ENCODE peak calls at places on chromosome 1, in ten cellular contexts. Y, Z, T, W, F, M, X, C, P and B are unnamed samples. For H3K4me1, the result is how much of the 10 kb centered on the place peaks cover.

GRCh38 chr1:36085686-36086526 is 2.0 kb downstream of the TEKT2 start:
- DNase-seq in Y (no peak), Z (no peak), T (no peak), W (no peak), F (no peak), M (no peak), X (no peak), C (no peak), P (no peak), B (no peak)

GRCh38 chr1:200962631-200963030 is 60.9 kb downstream of the KIF21B start:
- DNase-seq in Y (no peak), Z (no peak), T (no peak), W (no peak), F (no peak), M (no peak), X (no peak), C (no peak), P (no peak), B (no peak)

GRCh38 chr1:65471901-65472332 is 51.4 kb downstream of the LEPR start:
- DNase-seq in Y (no peak), Z (no peak), T (no peak), W (no peak), F (no peak), M (no peak), X (no peak), C (no peak), P (no peak), B (peak)

GRCh38 chr1:156421062-156421938 is 52.3 kb downstream of the RHBG start:
- DNase-seq in Y (peak), Z (peak), T (peak), W (peak), F (peak), M (peak), X (peak), C (no peak), P (peak), B (peak)

GRCh38 chr1:42981406-42981805 is 22.7 kb upstream of the SLC2A1 start:
- DNase-seq in Y (no peak), Z (no peak), T (peak), W (no peak), F (peak), M (no peak), X (no peak), C (no peak), P (peak), B (no peak)

GRCh38 chr1:29050141-29050540 is 73.6 kb downstream of the TMEM200B start:
- DNase-seq in Y (peak), Z (no peak), T (no peak), W (peak), F (no peak), M (no peak), X (no peak), C (no peak), P (no peak), B (no peak)

GRCh38 chr1:232978091-232978634 is 27.8 kb downstream of the NTPCR start:
- DNase-seq in Y (peak), Z (peak), T (no peak), W (peak), F (no peak), M (no peak), X (no peak), C (no peak), P (no peak), B (no peak)

GRCh38 chr1:8571200-8571984 is 246.0 kb downstream of the RERE start:
- DNase-seq in Y (peak), Z (peak), T (peak), W (peak), F (peak), M (peak), X (no peak), C (no peak), P (no peak), B (peak)

GRCh38 chr1:108645479-108646184 is 15.3 kb downstream of the HENMT1 start:
- DNase-seq in Y (no peak), Z (no peak), T (no peak), W (no peak), F (no peak), M (no peak), X (no peak), C (no peak), P (peak), B (no peak)

GRCh38 chr1:22320703-22321344 is 130.8 kb upstream of the ZBTB40 start:
- DNase-seq in Y (no peak), Z (no peak), T (no peak), W (no peak), F (no peak), M (no peak), X (no peak), C (no peak), P (no peak), B (no peak)

GRCh38 chr1:113286156-113286555 is 104.2 kb upstream of the MAGI3 start:
- DNase-seq in Y (no peak), Z (no peak), T (no peak), W (no peak), F (no peak), M (no peak), X (no peak), C (no peak), P (no peak), B (no peak)
- H3K4me1 ChIP-seq in Y (under half), Z (under half), T (under half), W (under half), F (under half), M (under half), X (under half), C (under half), P (under half), B (under half)

GRCh38 chr1:13702425-13703127 is 2.6 kb downstream of the PRDM2 start:
- DNase-seq in Y (no peak), Z (no peak), T (no peak), W (no peak), F (no peak), M (no peak), X (no peak), C (no peak), P (no peak), B (no peak)
- H2AFZ ChIP-seq in Y (no peak), Z (no peak), T (no peak), W (no peak), F (no peak), M (no peak), X (no peak), C (no peak), P (no peak), B (no peak)

GRCh38 chr1:14189381-14189780 is 409.1 kb upstream of the KAZN start:
- DNase-seq in Y (no peak), Z (no peak), T (no peak), W (no peak), F (no peak), M (no peak), X (no peak), C (peak), P (no peak), B (no peak)

GRCh38 chr1:14190508-14190907 is 408.0 kb upstream of the KAZN start:
- DNase-seq in Y (peak), Z (no peak), T (no peak), W (no peak), F (no peak), M (peak), X (no peak), C (peak), P (no peak), B (peak)
- H3K4me1 ChIP-seq in Y (under half), Z (under half), T (under half), W (under half), F (under half), M (under half), X (under half), C (under half), P (under half), B (under half)

GRCh38 chr1:194517567-194517966 is 1331.2 kb upstream of the B3GALT2 start:
- DNase-seq in Y (no peak), Z (no peak), T (no peak), W (no peak), F (no peak), M (no peak), X (no peak), C (no peak), P (no peak), B (no peak)
- H2AFZ ChIP-seq in Y (no peak), Z (no peak), T (peak), W (no peak), F (no peak), M (no peak), X (no peak), C (no peak), P (peak), B (no peak)

GRCh38 chr1:53411541-53412152 is 47.6 kb upstream of the DMRTB1 start:
- DNase-seq in Y (peak), Z (peak), T (no peak), W (no peak), F (no peak), M (no peak), X (no peak), C (no peak), P (no peak), B (peak)
- H3K4me1 ChIP-seq in Y (under half), Z (under half), T (under half), W (under half), F (under half), M (under half), X (under half), C (under half), P (under half), B (under half)